ENCODE peak calls at places on chromosomes 6 and 20, in ten cellular contexts. W is NCI-H774, T is NAMALWA, B is epithelial cell of esophagus, O is anterior cingulate cortex, H is D341Med, D is AG09309, E is NCI-H187, I is foreskin keratinocyte, U is hypothalamus. M is an unnamed sample.

GRCh38 chr6:141551318-141551717 is 581.4 kb upstream of the GJE1 start:
- DNase-seq in W (no peak), T (no peak), B (no peak), O (no peak), H (no peak), D (no peak), E (no peak), I (no peak), U (no peak), M (no peak)

GRCh38 chr20:53980101-53980500 is 90.3 kb downstream of the BCAS1 start:
- DNase-seq in W (no peak), T (no peak), B (no peak), O (no peak), H (no peak), D (no peak), E (no peak), I (no peak), U (no peak), M (no peak)

GRCh38 chr20:34771680-34772081 is 53.8 kb downstream of the NCOA6 start:
- DNase-seq in W (no peak), T (no peak), B (no peak), O (no peak), H (no peak), D (no peak), E (no peak), I (peak), U (no peak), M (no peak)

GRCh38 chr6:131635384-131636340 is 1.4 kb upstream of the ENPP3 start:
- DNase-seq in W (no peak), T (peak), B (no peak), O (no peak), H (no peak), D (no peak), E (no peak), I (no peak), U (no peak), M (no peak)

GRCh38 chr20:1619861-1620444 is at the start of gene SIRPB1:
- DNase-seq in W (no peak), T (peak), B (no peak), O (no peak), H (no peak), D (no peak), E (no peak), I (no peak), U (no peak), M (no peak)

GRCh38 chr20:60228255-60228654 is 270.0 kb downstream of the CDH26 start:
- DNase-seq in W (no peak), T (no peak), B (peak), O (no peak), H (no peak), D (no peak), E (no peak), I (no peak), U (no peak), M (no peak)

GRCh38 chr20:17557675-17558006 is 12.2 kb upstream of the DSTN start:
- DNase-seq in W (peak), T (no peak), B (peak), O (no peak), H (no peak), D (no peak), E (no peak), I (peak), U (no peak), M (no peak)

GRCh38 chr20:61350500-61351250 is 98.6 kb downstream of the CDH4 start:
- DNase-seq in W (no peak), T (no peak), B (no peak), O (no peak), H (no peak), D (no peak), E (no peak), I (no peak), U (no peak), M (no peak)

GRCh38 chr6:112282217-112282616 is 27.9 kb upstream of the LAMA4 start:
- DNase-seq in W (peak), T (no peak), B (peak), O (no peak), H (no peak), D (peak), E (no peak), I (peak), U (no peak), M (peak)

GRCh38 chr6:9308284-9308683 is 872.9 kb upstream of the SLC35B3 start:
- DNase-seq in W (no peak), T (no peak), B (peak), O (no peak), H (no peak), D (no peak), E (no peak), I (peak), U (no peak), M (no peak)

GRCh38 chr6:11356404-11357155 is 124.1 kb upstream of the NEDD9 start:
- DNase-seq in W (no peak), T (no peak), B (no peak), O (no peak), H (no peak), D (no peak), E (no peak), I (no peak), U (no peak), M (no peak)

GRCh38 chr6:45377041-45377554 is 636 bp downstream of the SUPT3H start:
- DNase-seq in W (no peak), T (no peak), B (peak), O (no peak), H (no peak), D (no peak), E (peak), I (peak), U (no peak), M (no peak)

GRCh38 chr6:147888374-147888773 is 379.9 kb downstream of the SAMD5 start:
- DNase-seq in W (no peak), T (no peak), B (no peak), O (no peak), H (no peak), D (no peak), E (no peak), I (no peak), U (no peak), M (no peak)

GRCh38 chr20:43722153-43722505 is 4.7 kb downstream of the GTSF1L start:
- DNase-seq in W (no peak), T (no peak), B (no peak), O (no peak), H (no peak), D (no peak), E (no peak), I (no peak), U (no peak), M (no peak)

GRCh38 chr6:139895205-139895793 is 520.9 kb upstream of the CITED2 start:
- DNase-seq in W (no peak), T (no peak), B (no peak), O (no peak), H (no peak), D (no peak), E (no peak), I (no peak), U (no peak), M (no peak)

GRCh38 chr6:150692604-150693003 is 92.9 kb downstream of the PLEKHG1 start:
- DNase-seq in W (no peak), T (no peak), B (no peak), O (no peak), H (no peak), D (no peak), E (no peak), I (no peak), U (no peak), M (no peak)

GRCh38 chr6:148969679-148970078 is 222.8 kb downstream of the UST start:
- DNase-seq in W (peak), T (no peak), B (no peak), O (no peak), H (no peak), D (no peak), E (peak), I (no peak), U (no peak), M (peak)

GRCh38 chr6:130964808-130965604 is 98.0 kb downstream of the EPB41L2 start:
- DNase-seq in W (no peak), T (no peak), B (no peak), O (no peak), H (no peak), D (no peak), E (no peak), I (no peak), U (no peak), M (no peak)

GRCh38 chr6:161073940-161074339 is 82.4 kb downstream of the MAP3K4 start:
- DNase-seq in W (no peak), T (no peak), B (no peak), O (no peak), H (peak), D (no peak), E (no peak), I (no peak), U (no peak), M (no peak)

GRCh38 chr6:149045404-149045803 is 272.1 kb upstream of the TAB2 start:
- DNase-seq in W (no peak), T (peak), B (no peak), O (no peak), H (no peak), D (no peak), E (no peak), I (no peak), U (no peak), M (no peak)

GRCh38 chr6:137904822-137905617 is 38.0 kb downstream of the TNFAIP3 start:
- DNase-seq in W (no peak), T (no peak), B (peak), O (no peak), H (no peak), D (no peak), E (no peak), I (no peak), U (no peak), M (no peak)

GRCh38 chr6:391559-392440 is at the start of gene IRF4:
- DNase-seq in W (no peak), T (peak), B (peak), O (no peak), H (peak), D (no peak), E (no peak), I (no peak), U (no peak), M (no peak)

GRCh38 chr6:112233864-112234263 is 20.5 kb downstream of the LAMA4 start:
- DNase-seq in W (no peak), T (no peak), B (peak), O (no peak), H (no peak), D (no peak), E (no peak), I (no peak), U (no peak), M (peak)

GRCh38 chr6:166618866-166619761 is 7.9 kb downstream of the RPS6KA2 start:
- DNase-seq in W (no peak), T (no peak), B (no peak), O (no peak), H (no peak), D (peak), E (no peak), I (no peak), U (no peak), M (peak)

GRCh38 chr6:166624275-166624674 is 2.8 kb downstream of the RPS6KA2 start:
- DNase-seq in W (no peak), T (peak), B (peak), O (no peak), H (no peak), D (peak), E (no peak), I (no peak), U (no peak), M (peak)

GRCh38 chr6:17719323-17720041 is 12.8 kb upstream of the NUP153 start:
- DNase-seq in W (peak), T (no peak), B (no peak), O (no peak), H (no peak), D (no peak), E (no peak), I (no peak), U (no peak), M (no peak)

GRCh38 chr6:63637865-63638445 is 2.4 kb downstream of the PHF3 start:
- DNase-seq in W (no peak), T (peak), B (no peak), O (no peak), H (no peak), D (no peak), E (no peak), I (no peak), U (no peak), M (no peak)

GRCh38 chr6:15260099-15260821 is 14.4 kb downstream of the JARID2 start:
- DNase-seq in W (no peak), T (no peak), B (no peak), O (no peak), H (no peak), D (peak), E (no peak), I (no peak), U (no peak), M (peak)

GRCh38 chr6:34809914-34810882 is 18.3 kb downstream of the BLTP3A start:
- DNase-seq in W (no peak), T (no peak), B (peak), O (no peak), H (no peak), D (no peak), E (no peak), I (no peak), U (no peak), M (no peak)

GRCh38 chr6:1396952-1397868 is 7.8 kb downstream of the FOXF2 start:
- DNase-seq in W (peak), T (peak), B (peak), O (peak), H (peak), D (peak), E (peak), I (no peak), U (no peak), M (peak)

GRCh38 chr6:13830803-13831202 is 16.4 kb upstream of the MCUR1 start:
- DNase-seq in W (no peak), T (no peak), B (no peak), O (no peak), H (no peak), D (no peak), E (no peak), I (no peak), U (no peak), M (no peak)

M was measured in skeletal muscle cell.